ENCODE peak calls at places on chromosomes 6 and 20, in ten cellular contexts. P is upper lobe of right lung, D is foreskin fibroblast, X is A549, B is thoracic aorta, M is small intestine, Z is GM06990, A is aorta, N is BE2C, K is lower leg skin. O is an unnamed sample.

GRCh38 chr6:11011787-11012234 is 32.3 kb downstream of the ELOVL2 start:
- DNase-seq in P (no peak), D (no peak), X (peak; percentile 69), B (no peak), M (no peak), Z (no peak), A (no peak), N (no peak), K (no peak), O (no peak)

GRCh38 chr6:168130683-168131371 is 51.8 kb upstream of the FRMD1 start:
- DNase-seq in P (no peak), D (no peak), X (no peak), B (no peak), M (no peak), Z (no peak), A (no peak), N (no peak), K (peak; percentile 59), O (no peak)

GRCh38 chr6:158793432-158793831 is 25.7 kb downstream of the EZR start:
- DNase-seq in P (no peak), D (peak; percentile 72), X (peak; percentile 47), B (no peak), M (peak; percentile 50), Z (no peak), A (no peak), N (no peak), K (peak; percentile 6), O (peak; percentile 70)

GRCh38 chr6:38750968-38751615 is 36.0 kb downstream of the DNAH8 start:
- DNase-seq in P (no peak), D (no peak), X (no peak), B (no peak), M (no peak), Z (no peak), A (no peak), N (no peak), K (no peak), O (no peak)

GRCh38 chr20:24949756-24950127 is 673 bp downstream of the CST7 start:
- DNase-seq in P (no peak), D (no peak), X (no peak), B (no peak), M (no peak), Z (no peak), A (no peak), N (no peak), K (no peak), O (no peak)

GRCh38 chr6:100078509-100078908 is 84.5 kb upstream of the MCHR2 start:
- DNase-seq in P (no peak), D (peak; percentile 58), X (no peak), B (no peak), M (peak; percentile 5), Z (no peak), A (no peak), N (peak; percentile 29), K (no peak), O (peak; percentile 36)

GRCh38 chr20:871948-872347 is 38.4 kb downstream of the FAM110A start:
- DNase-seq in P (no peak), D (no peak), X (no peak), B (no peak), M (no peak), Z (no peak), A (no peak), N (no peak), K (no peak), O (no peak)

GRCh38 chr6:158718431-158719126 is 68.7 kb downstream of the SYTL3 start:
- DNase-seq in P (no peak), D (peak; percentile 43), X (peak; percentile 40), B (no peak), M (peak; percentile 71), Z (no peak), A (no peak), N (no peak), K (peak; percentile 61), O (peak; percentile 38)

GRCh38 chr20:8330785-8331699 is 199.0 kb downstream of the PLCB1 start:
- DNase-seq in P (no peak), D (peak; percentile 4), X (no peak), B (no peak), M (no peak), Z (no peak), A (no peak), N (no peak), K (no peak), O (peak; percentile 20)

GRCh38 chr6:37940074-37940847 is 120.7 kb downstream of the ZFAND3 start:
- DNase-seq in P (no peak), D (peak; percentile 56), X (no peak), B (no peak), M (no peak), Z (no peak), A (no peak), N (peak; percentile 65), K (no peak), O (peak; percentile 85)

GRCh38 chr20:9912290-9912689 is 73.4 kb upstream of the PAK5 start:
- DNase-seq in P (no peak), D (no peak), X (no peak), B (no peak), M (no peak), Z (no peak), A (no peak), N (no peak), K (no peak), O (no peak)

GRCh38 chr6:5173862-5174643 is 86.7 kb downstream of the LYRM4 start:
- DNase-seq in P (no peak), D (no peak), X (no peak), B (no peak), M (peak; percentile 56), Z (peak; percentile 83), A (no peak), N (no peak), K (no peak), O (no peak)

GRCh38 chr6:19880066-19880465 is 42.9 kb downstream of the ID4 start:
- DNase-seq in P (no peak), D (no peak), X (no peak), B (no peak), M (no peak), Z (no peak), A (no peak), N (no peak), K (no peak), O (no peak)

GRCh38 chr6:19873031-19873430 is 35.9 kb downstream of the ID4 start:
- DNase-seq in P (no peak), D (no peak), X (no peak), B (no peak), M (no peak), Z (no peak), A (no peak), N (peak; percentile 32), K (no peak), O (no peak)

GRCh38 chr6:19879663-19880062 is 42.5 kb downstream of the ID4 start:
- DNase-seq in P (no peak), D (no peak), X (no peak), B (no peak), M (no peak), Z (no peak), A (no peak), N (no peak), K (no peak), O (no peak)

GRCh38 chr6:19876672-19877071 is 39.5 kb downstream of the ID4 start:
- DNase-seq in P (no peak), D (no peak), X (no peak), B (no peak), M (no peak), Z (no peak), A (no peak), N (no peak), K (no peak), O (no peak)
- H3K4me3 ChIP-seq in P (no peak overlapping the region), D (no peak overlapping the region), X (no peak overlapping the region), B (no peak overlapping the region), M (no peak overlapping the region), Z (no peak overlapping the region), A (no peak overlapping the region), N (no peak overlapping the region), K (no peak overlapping the region), O (no peak overlapping the region)

GRCh38 chr20:44187054-44187762 is at the start of gene JPH2:
- DNase-seq in P (no peak), D (peak; percentile 88), X (peak; percentile 58), B (peak; percentile 51), M (no peak), Z (no peak), A (peak; percentile 91), N (peak; percentile 24), K (peak; percentile 86), O (peak; percentile 79)
- H3K4me3 ChIP-seq in P (peak within 1 kb of the TSS; percentile 46), D (peak within 1 kb of the TSS; percentile 60), X (peak within 1 kb of the TSS; percentile 48), B (peak within 1 kb of the TSS; percentile 91), M (peak within 1 kb of the TSS; percentile 29), Z (no peak within 1 kb of the TSS), A (peak within 1 kb of the TSS; percentile 81), N (peak within 1 kb of the TSS; percentile 31), K (peak within 1 kb of the TSS; percentile 1), O (peak within 1 kb of the TSS; percentile 43)

DNA sequence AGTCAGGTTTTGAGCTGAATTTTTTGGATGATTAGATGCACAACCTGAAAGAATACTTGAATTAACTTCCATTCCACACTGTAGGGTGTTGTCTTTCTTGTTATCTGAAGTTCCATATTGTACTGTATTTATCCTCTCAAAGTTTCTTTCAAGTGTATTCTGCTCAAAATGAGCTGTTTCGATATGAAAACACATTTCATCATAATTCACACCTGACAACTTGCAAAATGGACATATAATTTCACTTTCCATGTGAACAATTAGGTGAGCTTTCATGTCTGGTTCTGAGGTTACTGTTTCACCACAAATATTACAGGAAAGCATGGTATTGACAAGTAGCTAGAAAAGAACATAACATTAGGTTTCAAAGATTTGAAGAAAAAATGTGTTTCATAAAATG is 1.7 kb downstream of the ZUP1 start:
- DNase-seq in P (no peak), D (no peak), X (no peak), B (no peak), M (no peak), Z (peak; percentile 66), A (no peak), N (no peak), K (no peak), O (no peak)
- H3K4me3 ChIP-seq in P (no peak overlapping the region), D (peak overlapping the region; percentile 8), X (no peak overlapping the region), B (no peak overlapping the region), M (no peak overlapping the region), Z (peak overlapping the region; percentile 1), A (no peak overlapping the region), N (no peak overlapping the region), K (no peak overlapping the region), O (no peak overlapping the region)

GRCh38 chr6:164021589-164022290 is 607.2 kb downstream of the QKI start:
- DNase-seq in P (no peak), D (no peak), X (no peak), B (no peak), M (no peak), Z (no peak), A (no peak), N (no peak), K (no peak), O (peak; percentile 26)

GRCh38 chr6:164025180-164025579 is 610.7 kb downstream of the QKI start:
- DNase-seq in P (no peak), D (no peak), X (no peak), B (no peak), M (no peak), Z (no peak), A (no peak), N (no peak), K (no peak), O (no peak)

GRCh38 chr6:164020142-164020541 is 605.6 kb downstream of the QKI start:
- DNase-seq in P (no peak), D (no peak), X (no peak), B (no peak), M (no peak), Z (no peak), A (no peak), N (no peak), K (no peak), O (no peak)

GRCh38 chr6:164023535-164023934 is 609.0 kb downstream of the QKI start:
- DNase-seq in P (no peak), D (no peak), X (no peak), B (no peak), M (no peak), Z (no peak), A (no peak), N (no peak), K (no peak), O (no peak)

GRCh38 chr6:164022632-164023031 is 608.1 kb downstream of the QKI start:
- DNase-seq in P (no peak), D (no peak), X (no peak), B (no peak), M (no peak), Z (no peak), A (no peak), N (no peak), K (no peak), O (no peak)
- H3K4me3 ChIP-seq in P (no peak overlapping the region), D (no peak overlapping the region), X (no peak overlapping the region), B (no peak overlapping the region), M (no peak overlapping the region), Z (no peak overlapping the region), A (no peak overlapping the region), N (no peak overlapping the region), K (no peak overlapping the region), O (no peak overlapping the region)

O was measured in cardiac fibroblast.